ENCODE peak calls at places on chromosomes 1 and 21, in nine cellular contexts. One of them, this sample, is unnamed.

GRCh38 chr1:163048970-163049680 is 20.0 kb upstream of the RGS4 start:
- DNase-seq in neural progenitor cell: no peak
- DNase-seq in GM12878: no peak
- DNase-seq in mesendoderm: no peak
- DNase-seq in fibroblast of lung: no peak
- DNase-seq in GM23248: no peak
- DNase-seq in colonic mucosa: no peak
- DNase-seq in IMR-90: no peak
- DNase-seq in SK-N-MC: no peak
- DNase-seq in this sample: no peak

GRCh38 chr1:166590161-166590560 is 249.1 kb upstream of the POGK start:
- DNase-seq in IMR-90: no peak
- DNase-seq in neural progenitor cell: no peak
- DNase-seq in SK-N-MC: no peak
- DNase-seq in colonic mucosa: no peak
- DNase-seq in fibroblast of lung: no peak
- DNase-seq in GM12878: no peak
- DNase-seq in mesendoderm: no peak
- DNase-seq in GM23248: no peak
- DNase-seq in this sample: no peak

GRCh38 chr1:30842698-30843354 is 65.7 kb downstream of the SDC3 start:
- DNase-seq in mesendoderm: no peak
- DNase-seq in colonic mucosa: no peak
- DNase-seq in GM12878: no peak
- DNase-seq in GM23248: no peak
- DNase-seq in SK-N-MC: no peak
- DNase-seq in IMR-90: peak; percentile 34
- DNase-seq in neural progenitor cell: no peak
- DNase-seq in fibroblast of lung: peak; percentile 85
- DNase-seq in this sample: peak; percentile 88

GRCh38 chr21:41147979-41148355 is 20.0 kb upstream of the BACE2 start:
- DNase-seq in GM23248: no peak
- DNase-seq in IMR-90: no peak
- DNase-seq in fibroblast of lung: no peak
- DNase-seq in colonic mucosa: no peak
- DNase-seq in mesendoderm: no peak
- DNase-seq in SK-N-MC: no peak
- DNase-seq in GM12878: no peak
- DNase-seq in neural progenitor cell: peak; percentile 15
- DNase-seq in this sample: no peak

GRCh38 chr1:115440733-115441132 is 102.7 kb upstream of the NGF start:
- DNase-seq in mesendoderm: no peak
- DNase-seq in colonic mucosa: no peak
- DNase-seq in IMR-90: no peak
- DNase-seq in GM23248: no peak
- DNase-seq in neural progenitor cell: no peak
- DNase-seq in SK-N-MC: no peak
- DNase-seq in GM12878: no peak
- DNase-seq in fibroblast of lung: no peak
- DNase-seq in this sample: no peak

GRCh38 chr1:235933483-235934116 is 66.9 kb upstream of the LYST start:
- DNase-seq in SK-N-MC: no peak
- DNase-seq in mesendoderm: no peak
- DNase-seq in IMR-90: no peak
- DNase-seq in GM23248: no peak
- DNase-seq in neural progenitor cell: no peak
- DNase-seq in colonic mucosa: no peak
- DNase-seq in GM12878: no peak
- DNase-seq in fibroblast of lung: no peak
- DNase-seq in this sample: no peak

GRCh38 chr1:145751491-145752021 is 32.3 kb downstream of the CD160 start:
- DNase-seq in neural progenitor cell: no peak
- DNase-seq in SK-N-MC: no peak
- DNase-seq in IMR-90: peak; percentile 97
- DNase-seq in fibroblast of lung: peak; percentile 78
- DNase-seq in mesendoderm: no peak
- DNase-seq in colonic mucosa: no peak
- DNase-seq in GM12878: no peak
- DNase-seq in GM23248: peak; percentile 98
- DNase-seq in this sample: no peak

GRCh38 chr1:26993237-26994019 is at the start of gene TRNP1:
- DNase-seq in IMR-90: peak; percentile 78
- DNase-seq in GM12878: no peak
- DNase-seq in colonic mucosa: peak; percentile 73
- DNase-seq in GM23248: peak; percentile 91
- DNase-seq in fibroblast of lung: peak; percentile 86
- DNase-seq in SK-N-MC: no peak
- DNase-seq in mesendoderm: peak; percentile 93
- DNase-seq in neural progenitor cell: peak; percentile 91
- DNase-seq in this sample: peak; percentile 93

GRCh38 chr21:45537746-45538291 is 4.4 kb downstream of the SLC19A1 start:
- DNase-seq in GM23248: no peak
- DNase-seq in SK-N-MC: no peak
- DNase-seq in GM12878: no peak
- DNase-seq in neural progenitor cell: no peak
- DNase-seq in IMR-90: no peak
- DNase-seq in colonic mucosa: no peak
- DNase-seq in mesendoderm: no peak
- DNase-seq in fibroblast of lung: no peak
- DNase-seq in this sample: peak; percentile 68

GRCh38 chr1:83775977-83776603 is 222.8 kb downstream of the TTLL7 start:
- DNase-seq in fibroblast of lung: no peak
- DNase-seq in mesendoderm: no peak
- DNase-seq in IMR-90: no peak
- DNase-seq in neural progenitor cell: no peak
- DNase-seq in colonic mucosa: no peak
- DNase-seq in GM12878: no peak
- DNase-seq in GM23248: no peak
- DNase-seq in SK-N-MC: no peak
- DNase-seq in this sample: no peak

GRCh38 chr1:180365039-180365438 is 135.0 kb downstream of the LHX4 start:
- DNase-seq in neural progenitor cell: peak; percentile 28
- DNase-seq in SK-N-MC: no peak
- DNase-seq in fibroblast of lung: no peak
- DNase-seq in GM12878: no peak
- DNase-seq in GM23248: peak; percentile 4
- DNase-seq in colonic mucosa: no peak
- DNase-seq in IMR-90: no peak
- DNase-seq in mesendoderm: peak; percentile 49
- DNase-seq in this sample: no peak

GRCh38 chr1:118157506-118157905 is 27.5 kb downstream of the SPAG17 start:
- DNase-seq in colonic mucosa: no peak
- DNase-seq in SK-N-MC: no peak
- DNase-seq in mesendoderm: no peak
- DNase-seq in IMR-90: no peak
- DNase-seq in GM23248: no peak
- DNase-seq in fibroblast of lung: no peak
- DNase-seq in GM12878: no peak
- DNase-seq in neural progenitor cell: no peak
- DNase-seq in this sample: no peak

GRCh38 chr1:221718391-221719277 is 23.3 kb downstream of the DUSP10 start:
- DNase-seq in GM23248: peak; percentile 74
- DNase-seq in SK-N-MC: no peak
- DNase-seq in mesendoderm: peak; percentile 12
- DNase-seq in fibroblast of lung: peak; percentile 95
- DNase-seq in IMR-90: peak; percentile 94
- DNase-seq in GM12878: no peak
- DNase-seq in neural progenitor cell: peak; percentile 25
- DNase-seq in colonic mucosa: no peak
- DNase-seq in this sample: no peak

GRCh38 chr1:88697503-88697902 is 13.4 kb downstream of the PKN2 start:
- DNase-seq in GM23248: peak; percentile 34
- DNase-seq in GM12878: no peak
- DNase-seq in IMR-90: peak; percentile 36
- DNase-seq in neural progenitor cell: peak; percentile 2
- DNase-seq in colonic mucosa: no peak
- DNase-seq in fibroblast of lung: no peak
- DNase-seq in mesendoderm: peak; percentile 18
- DNase-seq in SK-N-MC: no peak
- DNase-seq in this sample: no peak

GRCh38 chr1:48442864-48443619 is 29.0 kb downstream of the SPATA6 start:
- DNase-seq in neural progenitor cell: peak; percentile 58
- DNase-seq in fibroblast of lung: no peak
- DNase-seq in colonic mucosa: peak; percentile 24
- DNase-seq in SK-N-MC: no peak
- DNase-seq in GM23248: no peak
- DNase-seq in GM12878: no peak
- DNase-seq in mesendoderm: peak; percentile 97
- DNase-seq in IMR-90: no peak
- DNase-seq in this sample: no peak

GRCh38 chr1:238465449-238465848 is 574.7 kb upstream of the ZP4 start:
- DNase-seq in IMR-90: peak; percentile 6
- DNase-seq in mesendoderm: no peak
- DNase-seq in fibroblast of lung: no peak
- DNase-seq in GM12878: no peak
- DNase-seq in neural progenitor cell: no peak
- DNase-seq in SK-N-MC: no peak
- DNase-seq in colonic mucosa: no peak
- DNase-seq in GM23248: peak; percentile 32
- DNase-seq in this sample: no peak

DNA sequence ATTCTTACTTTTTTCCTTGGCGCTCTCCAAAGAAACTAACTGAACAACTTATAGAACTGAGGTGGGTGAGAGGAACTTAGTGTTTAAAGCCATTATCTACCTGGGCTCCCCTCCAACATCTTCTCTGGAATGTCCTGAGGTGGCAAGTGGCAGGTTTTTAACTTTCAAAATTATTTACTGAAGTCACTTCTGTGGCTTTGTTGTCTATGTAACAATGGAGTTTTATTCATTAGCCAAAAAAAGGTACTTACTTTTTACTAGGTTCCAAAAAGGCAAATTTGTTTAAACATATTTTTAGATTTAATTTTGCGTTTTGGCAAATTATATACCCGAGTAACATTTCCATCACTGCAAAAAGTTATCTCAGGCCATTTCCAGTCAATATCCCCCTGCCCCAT is 2.4 kb downstream of the ENO1 start:
- DNase-seq in IMR-90: no peak
- DNase-seq in mesendoderm: no peak
- DNase-seq in fibroblast of lung: no peak
- DNase-seq in GM23248: no peak
- DNase-seq in SK-N-MC: no peak
- DNase-seq in GM12878: no peak
- DNase-seq in neural progenitor cell: no peak
- DNase-seq in colonic mucosa: no peak
- DNase-seq in this sample: no peak
- H3K9ac ChIP-seq in IMR-90: no peak overlapping the region
- H3K9ac ChIP-seq in mesendoderm: peak overlapping the region; percentile 100
- H3K9ac ChIP-seq in fibroblast of lung: no peak overlapping the region
- H3K9ac ChIP-seq in GM23248: peak overlapping the region; percentile 98
- H3K9ac ChIP-seq in SK-N-MC: peak overlapping the region; percentile 97
- H3K9ac ChIP-seq in GM12878: peak overlapping the region; percentile 100
- H3K9ac ChIP-seq in neural progenitor cell: no peak overlapping the region
- H3K9ac ChIP-seq in colonic mucosa: no peak overlapping the region
- H3K9ac ChIP-seq in this sample: no peak overlapping the region

DNA sequence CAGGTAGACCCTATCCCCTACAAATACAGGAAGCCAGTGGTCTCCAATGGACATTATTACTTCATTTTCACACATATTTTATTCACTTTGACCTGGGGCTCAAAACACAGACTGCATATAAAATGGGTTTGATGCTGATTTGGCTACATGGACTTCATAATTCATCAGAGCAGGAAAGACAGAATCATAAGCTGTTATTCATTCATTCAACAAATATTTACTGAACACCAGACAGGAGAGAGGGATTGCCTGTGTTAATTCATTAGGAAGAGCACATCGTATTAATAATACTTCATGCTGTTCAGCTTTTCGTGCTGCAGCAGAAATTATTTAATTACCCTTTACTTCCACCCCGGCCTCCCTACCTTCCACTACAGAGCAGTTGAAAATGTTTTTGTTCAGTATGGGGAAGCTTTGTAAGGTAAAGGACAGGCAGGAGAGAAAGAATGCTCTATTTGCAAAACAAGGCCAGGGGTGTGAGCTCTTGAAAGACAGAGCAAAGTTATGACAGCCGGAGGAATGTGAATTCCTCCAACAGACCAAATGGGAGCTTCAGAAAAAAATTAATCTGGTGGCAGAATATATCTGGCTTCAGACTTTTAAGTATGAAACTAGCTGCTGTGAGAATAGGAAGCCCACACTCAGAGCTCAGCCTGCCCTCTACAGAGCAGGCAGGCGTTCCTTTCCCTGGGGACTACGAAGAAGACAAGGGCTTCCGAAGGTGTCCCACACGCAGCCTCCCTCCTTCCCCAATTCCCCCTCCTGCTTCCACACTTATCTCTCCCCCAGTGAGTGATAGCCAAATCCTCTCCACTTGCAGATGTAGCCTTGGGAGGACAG is 58.0 kb downstream of the MDM4 start:
- DNase-seq in fibroblast of lung: no peak
- DNase-seq in SK-N-MC: no peak
- DNase-seq in mesendoderm: peak; percentile 57
- DNase-seq in IMR-90: no peak
- DNase-seq in colonic mucosa: no peak
- DNase-seq in GM23248: no peak
- DNase-seq in GM12878: no peak
- DNase-seq in neural progenitor cell: no peak
- DNase-seq in this sample: no peak
- H3K9ac ChIP-seq in fibroblast of lung: no peak overlapping the region
- H3K9ac ChIP-seq in SK-N-MC: no peak overlapping the region
- H3K9ac ChIP-seq in mesendoderm: no peak overlapping the region
- H3K9ac ChIP-seq in IMR-90: no peak overlapping the region
- H3K9ac ChIP-seq in colonic mucosa: no peak overlapping the region
- H3K9ac ChIP-seq in GM23248: no peak overlapping the region
- H3K9ac ChIP-seq in GM12878: no peak overlapping the region
- H3K9ac ChIP-seq in neural progenitor cell: no peak overlapping the region
- H3K9ac ChIP-seq in this sample: no peak overlapping the region

DNA sequence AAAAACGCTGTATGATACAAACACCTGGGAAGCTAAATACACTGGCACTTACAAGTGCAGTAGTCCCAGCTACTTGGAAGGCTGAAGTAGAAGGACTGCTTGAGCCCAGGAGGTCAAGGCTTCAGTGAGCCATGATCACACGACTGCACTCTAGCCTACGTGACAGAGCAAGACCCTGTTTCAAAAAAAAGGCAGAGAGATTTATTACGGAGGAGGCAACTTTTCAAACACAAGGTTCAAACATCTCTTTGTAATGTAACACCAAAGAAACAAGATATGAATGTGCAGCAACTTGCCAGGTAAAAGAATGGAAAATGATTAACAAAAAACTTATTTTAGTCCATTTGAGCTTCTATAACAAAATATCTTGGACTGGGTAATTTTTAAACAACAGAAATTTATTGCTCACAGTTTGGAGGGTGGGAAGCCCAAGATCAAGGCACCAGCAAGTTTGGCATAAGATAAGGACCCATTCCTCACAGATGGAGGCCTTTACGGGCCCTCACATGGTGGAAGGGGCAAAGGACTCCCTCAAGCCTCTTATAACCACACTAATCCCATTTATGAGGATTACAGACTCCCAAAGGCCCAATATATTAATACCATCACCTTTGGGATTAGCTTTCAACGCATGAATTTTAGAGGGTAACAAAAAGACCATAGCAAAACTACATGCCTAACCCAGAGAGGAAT is 73.3 kb downstream of the EVI5 start:
- DNase-seq in neural progenitor cell: no peak
- DNase-seq in IMR-90: no peak
- DNase-seq in fibroblast of lung: no peak
- DNase-seq in colonic mucosa: no peak
- DNase-seq in GM12878: no peak
- DNase-seq in mesendoderm: no peak
- DNase-seq in GM23248: no peak
- DNase-seq in SK-N-MC: no peak
- DNase-seq in this sample: no peak
- H3K9ac ChIP-seq in neural progenitor cell: no peak overlapping the region
- H3K9ac ChIP-seq in IMR-90: no peak overlapping the region
- H3K9ac ChIP-seq in fibroblast of lung: no peak overlapping the region
- H3K9ac ChIP-seq in colonic mucosa: no peak overlapping the region
- H3K9ac ChIP-seq in GM12878: no peak overlapping the region
- H3K9ac ChIP-seq in mesendoderm: no peak overlapping the region
- H3K9ac ChIP-seq in GM23248: no peak overlapping the region
- H3K9ac ChIP-seq in SK-N-MC: no peak overlapping the region
- H3K9ac ChIP-seq in this sample: no peak overlapping the region

GRCh38 chr1:111600295-111600694 is 19.3 kb upstream of the RAP1A start:
- DNase-seq in colonic mucosa: no peak
- DNase-seq in IMR-90: no peak
- DNase-seq in mesendoderm: no peak
- DNase-seq in neural progenitor cell: no peak
- DNase-seq in GM23248: no peak
- DNase-seq in SK-N-MC: no peak
- DNase-seq in GM12878: no peak
- DNase-seq in fibroblast of lung: no peak
- DNase-seq in this sample: no peak
- H3K9ac ChIP-seq in colonic mucosa: no peak overlapping the region
- H3K9ac ChIP-seq in IMR-90: no peak overlapping the region
- H3K9ac ChIP-seq in mesendoderm: no peak overlapping the region
- H3K9ac ChIP-seq in neural progenitor cell: no peak overlapping the region
- H3K9ac ChIP-seq in GM23248: no peak overlapping the region
- H3K9ac ChIP-seq in SK-N-MC: no peak overlapping the region
- H3K9ac ChIP-seq in GM12878: peak overlapping the region; percentile 67
- H3K9ac ChIP-seq in fibroblast of lung: no peak overlapping the region
- H3K9ac ChIP-seq in this sample: no peak overlapping the region

This sample was measured in kidney.